ENCODE peak calls at places on chromosome 15, in seven cellular contexts. A, U, T, Q, V, Y and S are unnamed samples.

GRCh38 chr15:66570842-66571241 is 5.0 kb upstream of the LCTL start:
- DNase-seq in Y (no peak), T (no peak), A (peak), U (no peak), Q (no peak), V (peak), S (no peak)

GRCh38 chr15:47003568-47003967 is 713.7 kb upstream of the SEMA6D start:
- DNase-seq in A (no peak), Q (no peak), Y (no peak), T (no peak), U (no peak), V (no peak), S (no peak)

GRCh38 chr15:40932146-40932545 is 3.0 kb downstream of the DLL4 start:
- DNase-seq in T (no peak), Y (no peak), V (no peak), A (no peak), Q (no peak), U (no peak), S (no peak)

GRCh38 chr15:40445411-40446055 is 4.8 kb downstream of the BAHD1 start:
- DNase-seq in U (no peak), Y (no peak), T (no peak), A (no peak), V (no peak), Q (peak), S (no peak)

GRCh38 chr15:73826711-73827243 is 46.6 kb upstream of the TBC1D21 start:
- DNase-seq in U (no peak), Y (no peak), T (no peak), V (no peak), A (no peak), Q (no peak), S (no peak)

GRCh38 chr15:76576526-76577279 is 240.1 kb downstream of the ISL2 start:
- DNase-seq in A (peak), Y (no peak), V (peak), T (no peak), Q (peak), U (no peak), S (peak)

GRCh38 chr15:33801954-33802353 is 166.3 kb upstream of the CHRM5 start:
- DNase-seq in U (no peak), Y (no peak), V (no peak), A (no peak), Q (no peak), T (no peak), S (no peak)

GRCh38 chr15:65952425-65953053 is 83.2 kb downstream of the RAB11A start:
- DNase-seq in Y (no peak), Q (peak), A (no peak), U (no peak), T (no peak), V (no peak), S (peak)

GRCh38 chr15:41490355-41490754 is 3.3 kb upstream of the ITPKA start:
- DNase-seq in V (no peak), Y (no peak), A (no peak), T (no peak), U (no peak), Q (peak), S (no peak)